ENCODE peak calls at places on chromosomes 7 and 10, in ten cellular contexts. I is upper lobe of right lung; L is fibroblast of pulmonary artery; Y is uterus; G is astrocyte of the spinal cord; M is stomach; A is epithelial cell of esophagus; B is CD8-positive, alpha-beta T cell; J is suprapubic skin; N is foreskin fibroblast. P is an unnamed sample.

GRCh38 chr7:14286036-14286435 is 296.6 kb upstream of the ETV1 start:
- DNase-seq in I (no peak), G (no peak), L (no peak), N (no peak), B (no peak), A (peak; percentile 35), J (no peak), M (no peak), Y (no peak), P (no peak)

GRCh38 chr10:6643962-6644361 is 63.9 kb upstream of the PRKCQ start:
- DNase-seq in G (no peak), L (no peak), J (no peak), M (no peak), Y (no peak), A (peak; percentile 63), N (no peak), I (no peak), B (no peak), P (no peak)

GRCh38 chr7:26440253-26440992 is 148.8 kb downstream of the SNX10 start:
- DNase-seq in J (no peak), Y (no peak), B (no peak), I (no peak), L (no peak), N (no peak), A (no peak), G (no peak), M (no peak), P (no peak)

GRCh38 chr10:64379898-64380297 is 858.7 kb downstream of the REEP3 start:
- DNase-seq in G (no peak), L (no peak), N (no peak), J (no peak), A (no peak), M (no peak), I (no peak), B (no peak), Y (no peak), P (no peak)

GRCh38 chr10:98320476-98321202 is 52.6 kb upstream of the LOXL4 start:
- DNase-seq in Y (no peak), B (no peak), I (no peak), L (no peak), N (no peak), G (no peak), A (no peak), J (no peak), M (no peak), P (no peak)

GRCh38 chr10:62637249-62638061 is 167.1 kb upstream of the ADO start:
- DNase-seq in Y (no peak), M (peak; percentile 33), G (no peak), N (no peak), A (peak; percentile 66), I (no peak), L (peak; percentile 46), J (no peak), B (peak; percentile 46), P (peak; percentile 70)

GRCh38 chr7:114663502-114663901 is 248.9 kb downstream of the FOXP2 start:
- DNase-seq in N (no peak), L (peak; percentile 58), J (no peak), B (no peak), A (peak; percentile 43), Y (no peak), M (no peak), G (peak; percentile 59), I (no peak), P (peak; percentile 73)

GRCh38 chr7:40608321-40609075 is 473.7 kb downstream of the SUGCT start:
- DNase-seq in B (no peak), M (no peak), A (peak; percentile 24), I (no peak), J (no peak), Y (no peak), N (no peak), L (no peak), G (no peak), P (no peak)

GRCh38 chr7:53504914-53505313 is 469.5 kb downstream of the POM121L12 start:
- DNase-seq in B (no peak), I (no peak), M (no peak), G (no peak), N (no peak), A (peak; percentile 67), J (no peak), Y (no peak), L (no peak), P (no peak)

GRCh38 chr7:50312176-50312575 is 7.7 kb downstream of the IKZF1 start:
- DNase-seq in G (no peak), M (no peak), L (no peak), B (no peak), I (no peak), Y (no peak), J (no peak), N (no peak), A (no peak), P (no peak)

GRCh38 chr10:91745086-91745831 is 53.0 kb upstream of the TNKS2 start:
- DNase-seq in B (no peak), G (no peak), I (no peak), M (peak; percentile 39), Y (no peak), J (no peak), L (peak; percentile 39), N (no peak), A (peak; percentile 68), P (peak; percentile 54)

GRCh38 chr10:91743460-91743859 is 54.8 kb upstream of the TNKS2 start:
- DNase-seq in J (no peak), B (no peak), L (no peak), I (no peak), Y (no peak), G (no peak), M (no peak), A (peak; percentile 10), N (no peak), P (no peak)

GRCh38 chr10:91740353-91740924 is 57.8 kb upstream of the TNKS2 start:
- DNase-seq in B (no peak), N (no peak), G (no peak), M (no peak), A (no peak), Y (no peak), I (no peak), J (no peak), L (no peak), P (no peak)

DNA sequence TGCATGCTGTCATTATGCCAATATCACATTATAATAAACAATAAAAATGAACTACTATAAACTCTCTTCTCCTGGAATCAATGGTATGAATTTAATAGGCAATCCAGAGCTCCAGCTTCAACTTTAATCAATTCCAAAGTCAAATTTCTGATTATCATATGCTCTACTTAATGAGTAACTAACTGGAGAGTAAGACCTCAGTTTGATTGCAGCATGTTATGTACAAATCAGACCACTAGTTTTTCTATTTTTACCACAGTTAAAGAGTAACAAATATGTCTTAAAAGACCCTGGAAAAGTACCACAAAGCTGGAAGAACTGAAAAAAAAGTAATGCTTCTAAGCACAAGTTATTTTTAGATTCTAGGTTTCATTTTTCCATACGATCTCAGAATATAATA is 56.0 kb upstream of the TNKS2 start:
- DNase-seq in G (no peak), I (no peak), L (no peak), N (no peak), J (no peak), A (no peak), M (no peak), B (no peak), Y (no peak), P (no peak)
- TF ChIP-seq CTCF in G (no peak), I (no peak), L (no peak), N (no peak), J (no peak), A (no peak), M (no peak), B (no peak), Y (no peak), P (no peak)

GRCh38 chr10:61272781-61273180 is 180.4 kb downstream of the TMEM26 start:
- DNase-seq in Y (no peak), I (no peak), A (no peak), J (no peak), L (no peak), N (peak; percentile 11), B (no peak), G (no peak), M (no peak), P (no peak)

GRCh38 chr10:61271127-61271780 is 181.9 kb downstream of the TMEM26 start:
- DNase-seq in J (no peak), I (no peak), M (no peak), B (no peak), N (peak; percentile 80), G (peak; percentile 76), A (peak; percentile 74), L (peak; percentile 77), Y (no peak), P (peak; percentile 93)
- H3K4me3 ChIP-seq in J (no peak overlapping the region), I (no peak overlapping the region), M (no peak overlapping the region), B (no peak overlapping the region), N (no peak overlapping the region), G (no peak overlapping the region), A (no peak overlapping the region), L (no peak overlapping the region), Y (no peak overlapping the region), P (no peak overlapping the region)

DNA sequence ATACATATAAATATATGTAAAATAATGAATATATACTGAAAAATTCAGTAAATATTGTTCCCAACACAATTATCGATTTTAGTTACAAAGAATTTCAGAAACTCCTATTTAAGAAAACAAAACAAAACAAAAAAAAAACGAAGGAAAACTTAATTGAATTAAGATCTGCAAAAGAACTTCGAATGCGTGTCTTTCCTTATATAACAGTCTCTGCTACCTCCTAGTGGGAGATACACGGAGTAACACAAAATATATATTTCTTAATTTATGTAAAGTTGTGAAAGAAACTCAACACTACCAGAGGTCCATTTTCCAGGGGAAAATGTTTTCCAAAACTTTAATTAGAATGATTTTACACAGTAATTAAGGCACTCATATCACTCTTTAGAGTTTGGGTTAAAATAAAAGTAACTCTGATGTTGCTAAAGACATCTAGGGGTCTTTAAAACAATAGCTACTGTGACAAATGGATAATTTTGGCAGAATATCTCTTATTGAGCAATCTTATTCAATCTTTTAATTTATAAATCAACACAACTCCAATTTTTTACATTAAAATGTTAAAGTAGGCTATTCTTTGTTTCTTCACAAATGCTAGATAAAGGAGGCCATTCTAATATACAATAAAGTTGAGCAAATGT is 41.6 kb downstream of the NEBL start:
- DNase-seq in J (no peak), G (peak; percentile 50), M (no peak), A (peak; percentile 49), L (peak; percentile 64), B (no peak), N (no peak), Y (no peak), I (no peak), P (peak; percentile 72)
- TF ChIP-seq CTCF in J (peak; percentile 19), G (peak; percentile 43), M (no peak), A (peak; percentile 43), L (peak; percentile 53), B (no peak), N (no peak), Y (peak; percentile 34), I (peak; percentile 34), P (peak; percentile 57)

DNA sequence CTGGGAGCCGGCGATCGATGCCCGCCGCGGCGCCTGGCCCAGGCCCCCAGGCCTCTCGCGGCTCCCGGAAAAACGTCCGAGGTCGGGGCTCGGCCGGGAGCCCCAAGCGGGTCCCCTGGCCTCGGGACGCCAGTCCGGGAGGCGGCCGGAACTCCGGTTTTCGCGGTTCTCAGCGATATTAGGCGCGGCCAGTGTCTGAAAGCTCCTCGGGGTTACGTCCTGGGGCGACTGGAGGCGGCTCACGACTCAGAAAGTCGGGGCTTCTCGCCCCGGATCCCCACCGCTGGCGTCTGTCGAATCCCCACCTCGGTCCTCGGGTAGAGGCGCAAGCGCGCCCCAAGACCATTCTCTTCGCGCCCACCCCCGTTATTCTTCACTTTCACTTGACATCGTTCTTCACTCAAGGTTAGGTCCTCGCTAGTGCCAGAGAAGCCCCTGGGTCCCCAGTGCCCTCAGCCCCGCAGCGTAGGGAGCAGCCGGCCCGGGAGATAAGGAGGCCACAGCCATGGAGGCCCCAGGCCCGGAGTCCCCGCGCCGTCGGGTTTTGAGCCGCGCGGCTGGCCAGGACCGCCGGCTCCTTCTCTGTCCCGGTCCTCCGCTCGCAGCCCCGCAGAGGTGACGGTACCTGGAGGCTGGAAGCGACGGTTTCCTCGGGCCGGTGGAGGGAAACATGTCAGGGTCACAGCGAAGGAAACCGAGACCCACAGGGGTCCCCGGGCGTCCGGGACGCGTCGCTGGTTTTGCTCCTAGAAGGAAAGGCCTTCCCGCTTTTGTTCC is 35.2 kb upstream of the EBLN1 start:
- DNase-seq in G (peak; percentile 22), L (peak; percentile 10), Y (peak; percentile 56), J (no peak), N (no peak), I (peak; percentile 76), A (peak; percentile 4), M (peak; percentile 30), B (peak; percentile 21), P (peak; percentile 17)
- H3K4me3 ChIP-seq in G (peak overlapping the region; percentile 58), L (peak overlapping the region; percentile 61), Y (peak overlapping the region; percentile 77), J (peak overlapping the region; percentile 94), N (peak overlapping the region; percentile 56), I (peak overlapping the region; percentile 72), A (peak overlapping the region; percentile 68), M (peak overlapping the region; percentile 85), B (peak overlapping the region; percentile 59), P (peak overlapping the region; percentile 68)